ENCODE peak calls at places on chromosomes 1 and 21, in seven cellular contexts. One of them, this sample, is unnamed.

GRCh38 chr1:16375521-16376359 is 8.7 kb downstream of the SZRD1 start:
- DNase-seq in pancreas: no peak
- DNase-seq in PC-3: peak; percentile 23
- DNase-seq in WERI-Rb-1: no peak
- DNase-seq in right cardiac atrium: no peak
- DNase-seq in tibial artery: no peak
- DNase-seq in spleen: peak; percentile 42
- DNase-seq in this sample: no peak

GRCh38 chr1:168726719-168727118 is 2.3 kb downstream of the DPT start:
- DNase-seq in tibial artery: no peak
- DNase-seq in WERI-Rb-1: no peak
- DNase-seq in spleen: no peak
- DNase-seq in right cardiac atrium: no peak
- DNase-seq in pancreas: no peak
- DNase-seq in PC-3: no peak
- DNase-seq in this sample: no peak

GRCh38 chr1:180627411-180627810 is 4.4 kb upstream of the XPR1 start:
- DNase-seq in right cardiac atrium: no peak
- DNase-seq in WERI-Rb-1: no peak
- DNase-seq in pancreas: no peak
- DNase-seq in tibial artery: no peak
- DNase-seq in PC-3: no peak
- DNase-seq in spleen: no peak
- DNase-seq in this sample: no peak

GRCh38 chr1:109763646-109764415 is at the start of gene EPS8L3:
- DNase-seq in pancreas: no peak
- DNase-seq in tibial artery: peak; percentile 61
- DNase-seq in PC-3: no peak
- DNase-seq in WERI-Rb-1: peak; percentile 4
- DNase-seq in right cardiac atrium: peak; percentile 7
- DNase-seq in spleen: peak; percentile 66
- DNase-seq in this sample: no peak

GRCh38 chr1:151968058-151968457 is 25.6 kb downstream of the S100A10 start:
- DNase-seq in tibial artery: no peak
- DNase-seq in right cardiac atrium: no peak
- DNase-seq in spleen: no peak
- DNase-seq in pancreas: no peak
- DNase-seq in WERI-Rb-1: peak; percentile 35
- DNase-seq in PC-3: peak; percentile 89
- DNase-seq in this sample: no peak

GRCh38 chr1:172914517-172915144 is 136.1 kb downstream of the TNFSF18 start:
- DNase-seq in right cardiac atrium: no peak
- DNase-seq in WERI-Rb-1: no peak
- DNase-seq in PC-3: peak; percentile 99
- DNase-seq in pancreas: no peak
- DNase-seq in tibial artery: no peak
- DNase-seq in spleen: no peak
- DNase-seq in this sample: no peak

GRCh38 chr1:15808955-15809354 is 1.5 kb upstream of the UQCRHL start:
- DNase-seq in right cardiac atrium: no peak
- DNase-seq in pancreas: no peak
- DNase-seq in WERI-Rb-1: no peak
- DNase-seq in tibial artery: no peak
- DNase-seq in spleen: no peak
- DNase-seq in PC-3: peak; percentile 44
- DNase-seq in this sample: no peak

GRCh38 chr1:110069302-110070281 is 880 bp downstream of the ALX3 start:
- DNase-seq in WERI-Rb-1: no peak
- DNase-seq in right cardiac atrium: no peak
- DNase-seq in spleen: peak; percentile 74
- DNase-seq in pancreas: no peak
- DNase-seq in tibial artery: no peak
- DNase-seq in PC-3: no peak
- DNase-seq in this sample: no peak

GRCh38 chr1:6603424-6603850 is 768 bp upstream of the KLHL21 start:
- DNase-seq in pancreas: peak; percentile 68
- DNase-seq in tibial artery: peak; percentile 87
- DNase-seq in WERI-Rb-1: no peak
- DNase-seq in right cardiac atrium: peak; percentile 78
- DNase-seq in PC-3: peak; percentile 62
- DNase-seq in spleen: peak; percentile 90
- DNase-seq in this sample: no peak

GRCh38 chr1:226778657-226779058 is 39.6 kb upstream of the ITPKB start:
- DNase-seq in PC-3: peak; percentile 99
- DNase-seq in tibial artery: no peak
- DNase-seq in WERI-Rb-1: no peak
- DNase-seq in right cardiac atrium: peak; percentile 25
- DNase-seq in pancreas: no peak
- DNase-seq in spleen: no peak
- DNase-seq in this sample: peak; percentile 87

GRCh38 chr1:223811634-223812101 is 34.1 kb downstream of the TP53BP2 start:
- DNase-seq in PC-3: peak; percentile 79
- DNase-seq in pancreas: no peak
- DNase-seq in right cardiac atrium: no peak
- DNase-seq in spleen: no peak
- DNase-seq in WERI-Rb-1: no peak
- DNase-seq in tibial artery: no peak
- DNase-seq in this sample: no peak

GRCh38 chr1:119737040-119737682 is 25.4 kb downstream of the PHGDH start:
- DNase-seq in spleen: no peak
- DNase-seq in tibial artery: no peak
- DNase-seq in right cardiac atrium: peak; percentile 63
- DNase-seq in pancreas: peak; percentile 78
- DNase-seq in PC-3: no peak
- DNase-seq in WERI-Rb-1: no peak
- DNase-seq in this sample: no peak

GRCh38 chr1:3075666-3076387 is 6.8 kb downstream of the PRDM16 start:
- DNase-seq in PC-3: no peak
- DNase-seq in spleen: no peak
- DNase-seq in tibial artery: no peak
- DNase-seq in right cardiac atrium: no peak
- DNase-seq in pancreas: no peak
- DNase-seq in WERI-Rb-1: no peak
- DNase-seq in this sample: no peak

GRCh38 chr1:229309074-229309473 is 33.8 kb downstream of the CCSAP start:
- DNase-seq in spleen: no peak
- DNase-seq in PC-3: no peak
- DNase-seq in tibial artery: no peak
- DNase-seq in right cardiac atrium: no peak
- DNase-seq in WERI-Rb-1: no peak
- DNase-seq in pancreas: no peak
- DNase-seq in this sample: no peak

GRCh38 chr1:214645712-214646111 is 42.7 kb downstream of the CENPF start:
- DNase-seq in spleen: no peak
- DNase-seq in WERI-Rb-1: no peak
- DNase-seq in tibial artery: no peak
- DNase-seq in right cardiac atrium: no peak
- DNase-seq in PC-3: no peak
- DNase-seq in pancreas: no peak
- DNase-seq in this sample: no peak

GRCh38 chr1:61157420-61157987 is 75.1 kb downstream of the NFIA start:
- DNase-seq in WERI-Rb-1: no peak
- DNase-seq in spleen: no peak
- DNase-seq in pancreas: no peak
- DNase-seq in right cardiac atrium: no peak
- DNase-seq in tibial artery: no peak
- DNase-seq in PC-3: no peak
- DNase-seq in this sample: no peak

GRCh38 chr1:205309741-205310140 is 11.8 kb downstream of the NUAK2 start:
- DNase-seq in WERI-Rb-1: no peak
- DNase-seq in PC-3: no peak
- DNase-seq in spleen: no peak
- DNase-seq in right cardiac atrium: no peak
- DNase-seq in tibial artery: no peak
- DNase-seq in pancreas: no peak
- DNase-seq in this sample: no peak

GRCh38 chr1:44681905-44682900 is 7.7 kb downstream of the ARMH1 start:
- DNase-seq in right cardiac atrium: no peak
- DNase-seq in pancreas: no peak
- DNase-seq in spleen: peak; percentile 25
- DNase-seq in PC-3: no peak
- DNase-seq in tibial artery: no peak
- DNase-seq in WERI-Rb-1: peak; percentile 65
- DNase-seq in this sample: no peak

GRCh38 chr1:98045211-98046030 is 124.6 kb upstream of the DPYD start:
- DNase-seq in spleen: peak; percentile 69
- DNase-seq in WERI-Rb-1: peak; percentile 12
- DNase-seq in right cardiac atrium: no peak
- DNase-seq in tibial artery: no peak
- DNase-seq in pancreas: no peak
- DNase-seq in PC-3: no peak
- DNase-seq in this sample: no peak

GRCh38 chr1:55848906-55849305 is 633.7 kb upstream of the USP24 start:
- DNase-seq in tibial artery: no peak
- DNase-seq in PC-3: peak; percentile 59
- DNase-seq in right cardiac atrium: no peak
- DNase-seq in pancreas: no peak
- DNase-seq in WERI-Rb-1: no peak
- DNase-seq in spleen: no peak
- DNase-seq in this sample: peak; percentile 12

GRCh38 chr1:197692965-197693364 is 82.3 kb downstream of the DENND1B start:
- DNase-seq in tibial artery: no peak
- DNase-seq in pancreas: no peak
- DNase-seq in PC-3: peak; percentile 29
- DNase-seq in spleen: no peak
- DNase-seq in right cardiac atrium: no peak
- DNase-seq in WERI-Rb-1: no peak
- DNase-seq in this sample: no peak

GRCh38 chr1:58006421-58007032 is 540.0 kb downstream of the OMA1 start:
- DNase-seq in pancreas: no peak
- DNase-seq in spleen: no peak
- DNase-seq in tibial artery: no peak
- DNase-seq in PC-3: no peak
- DNase-seq in right cardiac atrium: no peak
- DNase-seq in WERI-Rb-1: no peak
- DNase-seq in this sample: no peak

GRCh38 chr21:42364304-42364865 is 1.9 kb downstream of the TFF1 start:
- DNase-seq in PC-3: no peak
- DNase-seq in WERI-Rb-1: peak; percentile 80
- DNase-seq in right cardiac atrium: no peak
- DNase-seq in tibial artery: no peak
- DNase-seq in pancreas: no peak
- DNase-seq in spleen: no peak
- DNase-seq in this sample: no peak

GRCh38 chr1:77468556-77468955 is 186.7 kb downstream of the AK5 start:
- DNase-seq in right cardiac atrium: no peak
- DNase-seq in tibial artery: no peak
- DNase-seq in WERI-Rb-1: no peak
- DNase-seq in spleen: no peak
- DNase-seq in pancreas: no peak
- DNase-seq in PC-3: no peak
- DNase-seq in this sample: no peak
- H3K27ac ChIP-seq in right cardiac atrium: no peak overlapping the region
- H3K27ac ChIP-seq in tibial artery: peak overlapping the region; percentile 68
- H3K27ac ChIP-seq in WERI-Rb-1: no peak overlapping the region
- H3K27ac ChIP-seq in spleen: no peak overlapping the region
- H3K27ac ChIP-seq in pancreas: no peak overlapping the region
- H3K27ac ChIP-seq in PC-3: no peak overlapping the region
- H3K27ac ChIP-seq in this sample: no peak overlapping the region

DNA sequence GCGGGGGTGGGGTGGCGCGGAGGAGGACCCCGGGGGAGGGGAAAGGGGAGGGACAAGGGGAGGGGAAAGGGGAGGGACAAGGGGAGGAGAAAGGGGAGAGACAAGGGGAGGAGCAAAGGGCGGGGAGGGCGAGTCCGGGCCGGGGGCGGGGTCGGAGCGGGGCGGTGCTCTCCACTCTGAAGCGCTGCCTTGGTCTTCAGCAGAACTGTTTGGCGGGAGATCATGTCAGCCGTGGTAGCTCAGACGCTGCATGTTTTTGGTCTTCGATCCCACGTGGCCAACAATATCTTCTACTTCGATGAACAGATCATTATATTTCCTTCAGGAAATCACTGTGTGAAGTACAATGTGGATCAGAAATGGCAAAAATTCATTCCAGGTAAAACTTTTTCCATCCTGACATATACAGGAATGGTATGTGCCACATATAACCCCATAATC is 422 bp downstream of the CFAP57 start:
- DNase-seq in spleen: peak; percentile 93
- DNase-seq in tibial artery: peak; percentile 86
- DNase-seq in pancreas: peak; percentile 87
- DNase-seq in right cardiac atrium: peak; percentile 86
- DNase-seq in PC-3: peak; percentile 72
- DNase-seq in WERI-Rb-1: peak; percentile 84
- DNase-seq in this sample: no peak
- H3K27ac ChIP-seq in spleen: no peak overlapping the region
- H3K27ac ChIP-seq in tibial artery: no peak overlapping the region
- H3K27ac ChIP-seq in pancreas: no peak overlapping the region
- H3K27ac ChIP-seq in right cardiac atrium: no peak overlapping the region
- H3K27ac ChIP-seq in PC-3: no peak overlapping the region
- H3K27ac ChIP-seq in WERI-Rb-1: no peak overlapping the region
- H3K27ac ChIP-seq in this sample: no peak overlapping the region

DNA sequence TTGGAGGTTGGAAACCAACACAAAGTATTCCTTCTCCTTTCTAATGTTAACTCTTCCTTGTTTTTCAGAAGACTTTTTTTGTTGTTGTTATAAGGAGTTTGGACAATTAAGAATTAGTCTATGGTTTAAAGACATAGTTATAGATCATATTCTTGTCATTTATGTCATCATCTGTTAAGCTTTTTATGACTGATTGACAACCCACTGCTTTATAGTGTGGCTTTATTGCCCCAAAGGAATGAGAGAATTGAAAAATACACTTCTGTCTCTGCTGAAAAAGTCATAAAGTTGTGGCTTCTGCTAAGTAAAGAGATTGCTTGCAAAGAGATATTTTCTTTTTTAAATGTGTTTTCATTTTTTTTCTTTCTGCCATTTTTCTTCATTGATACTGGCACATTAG is 223.0 kb downstream of the HLX start:
- DNase-seq in tibial artery: no peak
- DNase-seq in PC-3: peak; percentile 30
- DNase-seq in WERI-Rb-1: no peak
- DNase-seq in pancreas: no peak
- DNase-seq in spleen: no peak
- DNase-seq in right cardiac atrium: no peak
- DNase-seq in this sample: no peak
- H3K27ac ChIP-seq in tibial artery: no peak overlapping the region
- H3K27ac ChIP-seq in PC-3: peak overlapping the region; percentile 62
- H3K27ac ChIP-seq in WERI-Rb-1: no peak overlapping the region
- H3K27ac ChIP-seq in pancreas: no peak overlapping the region
- H3K27ac ChIP-seq in spleen: no peak overlapping the region
- H3K27ac ChIP-seq in right cardiac atrium: no peak overlapping the region
- H3K27ac ChIP-seq in this sample: no peak overlapping the region

DNA sequence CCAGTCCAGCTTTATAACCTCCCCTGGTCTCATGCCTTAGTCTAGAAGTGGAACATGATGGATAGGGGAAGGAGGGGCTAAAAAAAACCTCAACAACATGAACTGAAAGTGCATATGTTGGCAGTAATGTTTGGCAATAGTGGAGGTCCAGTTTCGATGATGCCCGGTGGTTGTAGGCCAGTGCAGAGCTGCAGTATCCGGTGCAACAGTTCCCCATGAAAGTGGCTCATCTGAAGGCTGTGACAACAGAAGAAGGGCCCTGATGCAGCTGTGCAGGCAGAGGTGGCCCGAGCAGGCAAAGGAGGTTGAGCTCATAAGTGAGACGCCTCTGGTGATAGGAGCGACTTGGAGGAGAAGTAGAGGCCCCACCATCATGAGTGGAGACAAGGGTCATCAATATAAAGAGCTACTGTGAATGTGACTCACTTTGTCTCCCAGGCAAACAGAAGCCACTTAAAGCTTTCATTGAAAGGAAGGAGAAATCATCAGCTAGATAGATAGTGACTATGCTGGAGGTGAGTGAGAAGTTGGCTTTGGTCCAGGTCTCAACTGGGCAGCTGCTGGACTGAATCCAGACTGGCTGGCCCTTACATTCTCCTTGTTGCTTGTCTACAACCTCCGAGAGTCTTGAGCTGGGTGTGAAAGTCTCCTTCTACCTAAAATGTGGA is 10.2 kb upstream of the CREG1 start:
- DNase-seq in pancreas: no peak
- DNase-seq in PC-3: peak; percentile 61
- DNase-seq in tibial artery: peak; percentile 73
- DNase-seq in WERI-Rb-1: no peak
- DNase-seq in spleen: no peak
- DNase-seq in right cardiac atrium: no peak
- DNase-seq in this sample: peak; percentile 44
- H3K27ac ChIP-seq in pancreas: no peak overlapping the region
- H3K27ac ChIP-seq in PC-3: no peak overlapping the region
- H3K27ac ChIP-seq in tibial artery: no peak overlapping the region
- H3K27ac ChIP-seq in WERI-Rb-1: no peak overlapping the region
- H3K27ac ChIP-seq in spleen: no peak overlapping the region
- H3K27ac ChIP-seq in right cardiac atrium: no peak overlapping the region
- H3K27ac ChIP-seq in this sample: no peak overlapping the region